ENCODE peak calls at places on chromosomes 11 and 22, in eight cellular contexts. V is activated CD8-positive, alpha-beta memory T cell treated with anti-CD3 and anti-CD28 coated beads for 4 hours; M is AG04450; U is NCI-H1092 treated with DMSO at 0.1 percent for 48 hours; D is WTC11; K is GM10248; Q is GM23248; I is activated T-helper 1 cell treated with Interleukin-2 at 50 U/mL for 16 hours. N is an unnamed sample.

GRCh38 chr11:119196833-119197483 is 9.2 kb upstream of the CBL start:
- DNase-seq in K (peak; percentile 84), I (peak; percentile 41), M (peak; percentile 78), Q (peak; percentile 89), D (peak; percentile 68), U (peak; percentile 93), V (peak; percentile 47), N (peak; percentile 79)

GRCh38 chr11:75868990-75869389 is 54.0 kb downstream of the UVRAG start:
- DNase-seq in K (no peak), U (no peak), V (no peak), M (no peak), Q (no peak), I (no peak), D (no peak), N (no peak)

GRCh38 chr22:39290724-39291161 is 28.7 kb downstream of the RPL3 start:
- DNase-seq in Q (peak; percentile 20), M (no peak), K (no peak), I (no peak), V (no peak), U (no peak), D (no peak), N (no peak)

GRCh38 chr22:45496451-45496941 is 6.2 kb upstream of the FBLN1 start:
- DNase-seq in D (no peak), K (no peak), I (no peak), U (no peak), V (no peak), M (no peak), Q (no peak), N (no peak)

GRCh38 chr11:65309006-65309405 is 5.7 kb upstream of the CDC42EP2 start:
- DNase-seq in D (no peak), U (no peak), M (no peak), Q (peak; percentile 40), I (no peak), K (no peak), V (no peak), N (no peak)

GRCh38 chr11:76574406-76574805 is 96.1 kb downstream of the LRRC32 start:
- DNase-seq in M (peak; percentile 6), V (no peak), Q (peak; percentile 31), D (no peak), K (no peak), U (no peak), I (no peak), N (no peak)

GRCh38 chr11:70640408-70640807 is 242.1 kb downstream of the CTTN start:
- DNase-seq in U (no peak), V (no peak), D (no peak), M (no peak), Q (no peak), K (no peak), I (no peak), N (no peak)

GRCh38 chr22:46843691-46844297 is 81.3 kb downstream of the TBC1D22A start:
- DNase-seq in D (no peak), K (no peak), Q (peak; percentile 47), M (no peak), U (no peak), I (no peak), V (no peak), N (no peak)

GRCh38 chr11:26326793-26327400 is 5.0 kb upstream of the ANO3 start:
- DNase-seq in I (no peak), Q (no peak), V (no peak), D (no peak), K (no peak), M (no peak), U (no peak), N (no peak)

GRCh38 chr11:65355776-65356393 is 1.3 kb downstream of the TIGD3 start:
- DNase-seq in D (peak; percentile 42), U (no peak), Q (peak; percentile 82), V (no peak), K (no peak), I (no peak), M (no peak), N (no peak)

GRCh38 chr11:57474017-57474750 is 13.9 kb downstream of the RTN4RL2 start:
- DNase-seq in Q (peak; percentile 32), K (no peak), V (no peak), I (no peak), U (no peak), M (no peak), D (no peak), N (no peak)

GRCh38 chr11:26134481-26135355 is 197.2 kb upstream of the ANO3 start:
- DNase-seq in V (no peak), M (no peak), I (no peak), D (no peak), K (no peak), U (peak; percentile 9), Q (peak; percentile 28), N (peak; percentile 40)

GRCh38 chr11:66607126-66607834 is 9.2 kb upstream of the RBM14 start:
- DNase-seq in D (no peak), U (peak; percentile 43), Q (peak; percentile 88), M (peak; percentile 15), K (no peak), V (no peak), I (no peak), N (no peak)

GRCh38 chr11:83568474-83568873 is 282.3 kb upstream of the CCDC90B start:
- DNase-seq in Q (peak; percentile 47), I (no peak), M (no peak), K (no peak), V (no peak), U (no peak), D (no peak), N (no peak)

GRCh38 chr22:37571258-37571991 is 8.5 kb downstream of the LGALS2 start:
- DNase-seq in D (no peak), U (no peak), Q (no peak), M (no peak), I (no peak), V (no peak), K (no peak), N (no peak)

GRCh38 chr11:47330002-47330911 is 22.2 kb downstream of the MYBPC3 start:
- DNase-seq in K (no peak), D (no peak), M (no peak), Q (peak; percentile 43), V (no peak), I (no peak), U (no peak), N (no peak)